ENCODE peak calls at places on chromosomes 2 and 18, in four cellular contexts. Q is COLO829, J is activated T-helper 1 cell treated with Interleukin-2 at 50 U/mL for 16 hours, K is smooth muscle cell of the brain vasculature. M is an unnamed sample.

GRCh38 chr2:238925816-238926215 is 77.9 kb downstream of the TWIST2 start:
- DNase-seq in Q (no peak), J (no peak), K (no peak), M (no peak)

GRCh38 chr2:109582928-109583895 is 30.6 kb downstream of the SEPTIN10 start:
- DNase-seq in Q (no peak), J (no peak), K (no peak), M (no peak)

GRCh38 chr2:152406836-152407161 is 71.8 kb downstream of the FMNL2 start:
- DNase-seq in Q (no peak), J (no peak), K (no peak), M (no peak)

GRCh38 chr2:236180831-236181453 is 12.8 kb upstream of the GBX2 start:
- DNase-seq in Q (peak), J (no peak), K (peak), M (peak)

GRCh38 chr2:70743677-70744076 is 24.3 kb downstream of the ADD2 start:
- DNase-seq in Q (no peak), J (no peak), K (no peak), M (no peak)

GRCh38 chr2:192146069-192147006 is 48.4 kb downstream of the TMEFF2 start:
- DNase-seq in Q (no peak), J (no peak), K (no peak), M (no peak)

GRCh38 chr2:200447139-200447855 is 62.6 kb downstream of the KCTD18 start:
- DNase-seq in Q (no peak), J (no peak), K (no peak), M (no peak)

GRCh38 chr2:95353613-95354468 is 48.7 kb upstream of the FAHD2A start:
- DNase-seq in Q (no peak), J (no peak), K (no peak), M (no peak)

GRCh38 chr2:102505290-102505689 is 32.3 kb downstream of the SLC9A4 start:
- DNase-seq in Q (no peak), J (no peak), K (no peak), M (no peak)

GRCh38 chr2:42337356-42337820 is 23.6 kb downstream of the COX7A2L start:
- DNase-seq in Q (no peak), J (no peak), K (no peak), M (peak)

GRCh38 chr2:117960231-117960630 is 53.6 kb downstream of the CCDC93 start:
- DNase-seq in Q (no peak), J (no peak), K (no peak), M (no peak)

GRCh38 chr2:206443735-206444527 is 599 bp downstream of the ADAM23 start:
- DNase-seq in Q (no peak), J (no peak), K (no peak), M (no peak)

GRCh38 chr2:128178650-128179460 is 87.9 kb downstream of the UGGT1 start:
- DNase-seq in Q (peak), J (peak), K (no peak), M (peak)

GRCh38 chr2:61356958-61357350 is 113.9 kb downstream of the USP34 start:
- DNase-seq in Q (no peak), J (no peak), K (no peak), M (no peak)

GRCh38 chr18:22173928-22174301 is 4.5 kb downstream of the GATA6 start:
- DNase-seq in Q (no peak), J (no peak), K (no peak), M (no peak)

GRCh38 chr2:209526541-209526940 is 102.7 kb downstream of the MAP2 start:
- DNase-seq in Q (no peak), J (no peak), K (no peak), M (no peak)

GRCh38 chr2:95316466-95317122 is 19.4 kb downstream of the KCNIP3 start:
- DNase-seq in Q (no peak), J (no peak), K (no peak), M (no peak)

GRCh38 chr2:241788572-241788971 is 11.9 kb downstream of the GAL3ST2 start:
- DNase-seq in Q (no peak), J (no peak), K (no peak), M (no peak)

GRCh38 chr2:203973676-203974075 is 37.1 kb downstream of the ICOS start:
- DNase-seq in Q (no peak), J (no peak), K (no peak), M (no peak)

GRCh38 chr2:231037202-231037730 is at the start of gene C2orf72:
- DNase-seq in Q (no peak), J (no peak), K (no peak), M (no peak)

GRCh38 chr2:50752228-50752627 is 279.7 kb downstream of the NRXN1 start:
- DNase-seq in Q (no peak), J (no peak), K (no peak), M (no peak)

GRCh38 chr2:162403884-162404283 is 60.0 kb downstream of the GCA start:
- DNase-seq in Q (peak), J (no peak), K (peak), M (no peak)

GRCh38 chr2:70685771-70686171 is 82.2 kb downstream of the ADD2 start:
- DNase-seq in Q (no peak), J (no peak), K (no peak), M (no peak)

GRCh38 chr2:159758686-159759085 is 39.3 kb downstream of the CD302 start:
- DNase-seq in Q (no peak), J (no peak), K (no peak), M (no peak)

GRCh38 chr2:173550143-173550542 is 195.5 kb downstream of the CDCA7 start:
- DNase-seq in Q (no peak), J (no peak), K (no peak), M (no peak)

GRCh38 chr2:219384083-219384713 is 3.5 kb downstream of the DNPEP start:
- DNase-seq in Q (no peak), J (no peak), K (no peak), M (no peak)

GRCh38 chr2:10785260-10785659 is 27.3 kb downstream of the PDIA6 start:
- DNase-seq in Q (no peak), J (no peak), K (no peak), M (no peak)

GRCh38 chr2:43199492-43200481 is 26.6 kb downstream of the ZFP36L2 start:
- DNase-seq in Q (no peak), J (no peak), K (no peak), M (no peak)

GRCh38 chr2:240799183-240799740 is 20.8 kb downstream of the KIF1A start:
- DNase-seq in Q (no peak), J (no peak), K (no peak), M (no peak)

GRCh38 chr2:108993095-108993937 is 4.3 kb upstream of the EDAR start:
- DNase-seq in Q (no peak), J (no peak), K (no peak), M (no peak)

GRCh38 chr2:41932241-41933034 is 115.4 kb upstream of the PKDCC start:
- DNase-seq in Q (no peak), J (no peak), K (peak), M (no peak)

GRCh38 chr2:56287974-56288373 is 104.2 kb downstream of the CCDC85A start:
- DNase-seq in Q (no peak), J (no peak), K (no peak), M (no peak)

GRCh38 chr2:170266358-170266757 is 88.4 kb downstream of the MYO3B start:
- DNase-seq in Q (no peak), J (no peak), K (no peak), M (no peak)

GRCh38 chr2:33441235-33441810 is 35.1 kb upstream of the RASGRP3 start:
- DNase-seq in Q (peak), J (no peak), K (peak), M (peak)

GRCh38 chr2:134772493-134773169 is 53.8 kb upstream of the TMEM163 start:
- DNase-seq in Q (no peak), J (no peak), K (no peak), M (no peak)

M was measured in SK-MEL-5.